ENCODE peak calls at places on chromosomes 13 and 19, in five cellular contexts. E is mucosa of descending colon, L is BE2C, J is cardiac fibroblast, A is endothelial cell. D is an unnamed sample.

GRCh38 chr13:52454459-52454824 is 836 bp upstream of the CKAP2 start:
- DNase-seq in E (no peak), L (no peak), J (no peak), A (no peak), D (no peak)

GRCh38 chr19:5943623-5944022 is 29.6 kb downstream of the CAPS start:
- DNase-seq in E (no peak), L (no peak), J (peak), A (no peak), D (no peak)

GRCh38 chr19:2602391-2603181 is 99.9 kb downstream of the GNG7 start:
- DNase-seq in E (peak), L (peak), J (peak), A (no peak), D (peak)

GRCh38 chr19:46351241-46352041 is 4.6 kb downstream of the PPP5C start:
- DNase-seq in E (peak), L (peak), J (peak), A (no peak), D (no peak)

GRCh38 chr19:55178781-55179569 is 1.1 kb downstream of the SYT5 start:
- DNase-seq in E (peak), L (peak), J (peak), A (peak), D (peak)

GRCh38 chr13:98503175-98504028 is 73.5 kb downstream of the STK24 start:
- DNase-seq in E (no peak), L (no peak), J (peak), A (no peak), D (no peak)

GRCh38 chr19:11339254-11340098 is at the start of gene RAB3D:
- DNase-seq in E (peak), L (peak), J (peak), A (peak), D (peak)

GRCh38 chr19:53849237-53849676 is 18.4 kb upstream of the MYADM start:
- DNase-seq in E (peak), L (no peak), J (peak), A (no peak), D (no peak)

GRCh38 chr13:42174344-42175162 is 97.4 kb upstream of the AKAP11 start:
- DNase-seq in E (no peak), L (no peak), J (peak), A (no peak), D (no peak)

GRCh38 chr19:18526316-18526715 is 4.4 kb upstream of the ELL start:
- DNase-seq in E (no peak), L (no peak), J (no peak), A (no peak), D (no peak)

GRCh38 chr13:84446972-84447700 is 564.9 kb upstream of the SLITRK1 start:
- DNase-seq in E (no peak), L (peak), J (peak), A (no peak), D (no peak)

GRCh38 chr19:56108447-56109195 is 12.5 kb downstream of the ZNF787 start:
- DNase-seq in E (no peak), L (no peak), J (peak), A (no peak), D (no peak)

GRCh38 chr13:39419866-39420265 is 183.1 kb downstream of the LHFPL6 start:
- DNase-seq in E (no peak), L (no peak), J (no peak), A (no peak), D (no peak)

GRCh38 chr13:49539313-49539712 is 43.6 kb downstream of the PHF11 start:
- DNase-seq in E (no peak), L (no peak), J (no peak), A (no peak), D (no peak)

GRCh38 chr13:50085063-50085462 is 69.8 kb downstream of the KCNRG start:
- DNase-seq in E (no peak), L (no peak), J (peak), A (no peak), D (no peak)

GRCh38 chr13:74409551-74409950 is 275.3 kb upstream of the KLF12 start:
- DNase-seq in E (no peak), L (no peak), J (no peak), A (no peak), D (no peak)

GRCh38 chr13:26494591-26494990 is 62.9 kb upstream of the WASF3 start:
- DNase-seq in E (no peak), L (no peak), J (no peak), A (no peak), D (no peak)

GRCh38 chr19:53813996-53814395 is 10.1 kb downstream of the NLRP12 start:
- DNase-seq in E (no peak), L (no peak), J (peak), A (no peak), D (no peak)

GRCh38 chr19:4709440-4710280 is 14.0 kb downstream of the DPP9 start:
- DNase-seq in E (no peak), L (no peak), J (no peak), A (no peak), D (no peak)

GRCh38 chr19:19461671-19462622 is 53.4 kb downstream of the TSSK6 start:
- DNase-seq in E (peak), L (peak), J (peak), A (peak), D (peak)

GRCh38 chr13:97119899-97120745 is 102.0 kb upstream of the MBNL2 start:
- DNase-seq in E (no peak), L (no peak), J (peak), A (no peak), D (no peak)

GRCh38 chr19:39915101-39915847 is 19.2 kb downstream of the FCGBP start:
- DNase-seq in E (peak), L (no peak), J (no peak), A (no peak), D (no peak)

GRCh38 chr13:59112375-59112774 is 1051.4 kb downstream of the DIAPH3 start:
- DNase-seq in E (no peak), L (peak), J (peak), A (no peak), D (no peak)

GRCh38 chr13:49300716-49301589 is 53.2 kb downstream of the CDADC1 start:
- DNase-seq in E (peak), L (peak), J (peak), A (peak), D (no peak)

GRCh38 chr19:54156490-54156889 is 3.0 kb downstream of the LENG1 start:
- DNase-seq in E (no peak), L (no peak), J (no peak), A (no peak), D (no peak)

GRCh38 chr19:18603255-18603957 is 3.2 kb downstream of the CRLF1 start:
- DNase-seq in E (peak), L (peak), J (peak), A (peak), D (peak)

GRCh38 chr13:94395889-94396288 is 83.6 kb downstream of the DCT start:
- DNase-seq in E (no peak), L (no peak), J (no peak), A (no peak), D (no peak)

GRCh38 chr19:34504809-34505291 is 23.3 kb downstream of the WTIP start:
- DNase-seq in E (no peak), L (no peak), J (no peak), A (no peak), D (no peak)

GRCh38 chr19:6215701-6216235 is 64.0 kb downstream of the MLLT1 start:
- DNase-seq in E (no peak), L (no peak), J (no peak), A (no peak), D (no peak)

GRCh38 chr13:51330741-51331140 is 8.8 kb upstream of the SERPINE3 start:
- DNase-seq in E (no peak), L (no peak), J (peak), A (no peak), D (no peak)

GRCh38 chr13:32645854-32646253 is 59.6 kb downstream of the PDS5B start:
- DNase-seq in E (no peak), L (no peak), J (no peak), A (no peak), D (no peak)

GRCh38 chr13:107373551-107373950 is 805.6 kb upstream of the ARGLU1 start:
- DNase-seq in E (no peak), L (peak), J (peak), A (no peak), D (no peak)
- TF ChIP-seq CTCF in E (no peak), L (peak), J (peak), A (peak), D (peak)

GRCh38 chr13:60165391-60166099 is 1.8 kb upstream of the DIAPH3 start:
- DNase-seq in E (no peak), L (no peak), J (no peak), A (no peak), D (no peak)

GRCh38 chr13:60170414-60170813 is 6.7 kb upstream of the DIAPH3 start:
- DNase-seq in E (no peak), L (no peak), J (no peak), A (no peak), D (no peak)

GRCh38 chr13:60174113-60174512 is 10.4 kb upstream of the DIAPH3 start:
- DNase-seq in E (no peak), L (no peak), J (no peak), A (no peak), D (no peak)

GRCh38 chr13:60167121-60167520 is 3.4 kb upstream of the DIAPH3 start:
- DNase-seq in E (no peak), L (no peak), J (no peak), A (no peak), D (no peak)

DNA sequence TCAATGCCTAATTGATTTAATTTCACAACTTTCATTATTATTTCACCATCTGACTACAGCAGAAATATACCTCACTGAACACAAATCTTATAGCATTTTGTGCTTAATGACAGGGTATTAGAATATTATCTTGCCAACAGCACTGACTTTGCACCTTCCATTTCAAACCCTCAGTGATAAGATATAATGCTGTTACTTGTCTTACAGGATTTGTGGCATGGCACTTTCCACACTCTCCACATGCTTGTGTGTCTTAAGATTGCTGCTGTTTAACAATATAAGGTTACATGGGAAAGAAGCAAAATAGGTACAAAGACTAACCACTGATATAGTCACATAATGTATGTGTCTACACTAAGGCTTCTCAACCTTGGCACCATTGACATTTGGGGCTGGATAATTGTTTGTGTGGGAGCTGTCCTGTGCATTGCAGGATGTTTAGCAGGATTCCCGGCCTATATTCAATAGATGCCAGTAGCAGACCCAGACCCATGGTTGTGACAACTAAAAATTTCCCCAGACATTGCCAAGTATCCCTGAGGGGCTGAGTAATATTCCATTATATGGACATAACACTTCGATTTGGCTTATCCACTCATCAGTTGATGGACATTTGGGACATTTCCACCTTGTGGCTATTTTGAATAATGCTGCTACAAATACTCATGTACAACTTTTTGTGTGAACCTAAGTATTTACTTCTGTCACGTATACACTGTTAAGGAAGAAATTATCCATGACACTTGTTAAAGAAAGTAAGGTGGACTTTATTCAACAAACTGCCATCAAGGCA is 5.7 kb upstream of the DIAPH3 start:
- DNase-seq in E (no peak), L (no peak), J (no peak), A (no peak), D (no peak)
- TF ChIP-seq CTCF in E (no peak), L (peak), J (no peak), A (peak), D (no peak)

GRCh38 chr13:63605962-63606361 is 2190.3 kb upstream of the PCDH20 start:
- DNase-seq in E (no peak), L (no peak), J (no peak), A (no peak), D (no peak)

GRCh38 chr13:63607153-63607552 is 2191.5 kb upstream of the PCDH20 start:
- DNase-seq in E (no peak), L (no peak), J (no peak), A (no peak), D (no peak)

GRCh38 chr13:63614874-63615612 is 2199.4 kb upstream of the PCDH20 start:
- DNase-seq in E (no peak), L (no peak), J (no peak), A (no peak), D (no peak)

GRCh38 chr13:63605403-63605802 is 2189.8 kb upstream of the PCDH20 start:
- DNase-seq in E (no peak), L (no peak), J (no peak), A (no peak), D (no peak)

GRCh38 chr13:63609574-63609973 is 2193.9 kb upstream of the PCDH20 start:
- DNase-seq in E (no peak), L (no peak), J (no peak), A (no peak), D (no peak)
- TF ChIP-seq CTCF in E (no peak), L (no peak), J (no peak), A (no peak), D (no peak)

GRCh38 chr13:45364876-45365557 is 24.0 kb upstream of the TPT1 start:
- DNase-seq in E (no peak), L (no peak), J (no peak), A (no peak), D (no peak)

GRCh38 chr13:45367358-45367757 is 26.4 kb upstream of the TPT1 start:
- DNase-seq in E (peak), L (no peak), J (peak), A (no peak), D (no peak)

GRCh38 chr13:45365558-45365885 is 24.5 kb upstream of the TPT1 start:
- DNase-seq in E (no peak), L (no peak), J (no peak), A (no peak), D (no peak)

GRCh38 chr13:45361596-45362206 is 20.7 kb upstream of the TPT1 start:
- DNase-seq in E (no peak), L (no peak), J (peak), A (no peak), D (no peak)

DNA sequence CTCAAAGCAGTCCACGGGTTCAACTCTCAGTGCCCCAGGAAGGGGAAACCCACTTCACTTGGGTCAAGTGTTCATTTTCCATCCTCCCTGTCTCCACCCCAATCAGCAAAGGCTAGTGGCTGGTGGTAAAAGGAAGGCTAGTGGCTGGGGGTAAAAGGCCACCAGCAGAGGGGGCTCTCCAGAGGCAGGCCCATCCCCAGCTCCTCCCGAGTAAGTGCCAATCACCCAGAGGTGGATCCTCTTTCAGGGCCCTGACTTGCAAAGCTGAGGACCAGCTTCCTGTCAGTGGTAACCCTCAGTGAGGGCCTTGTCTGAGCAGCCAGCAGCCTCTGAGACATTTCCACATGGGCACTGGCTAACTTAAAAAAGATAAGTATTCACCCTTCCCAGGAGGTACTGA is 22.0 kb upstream of the TPT1 start:
- DNase-seq in E (no peak), L (no peak), J (no peak), A (no peak), D (no peak)
- TF ChIP-seq CTCF in E (no peak), L (peak), J (no peak), A (no peak), D (no peak)

GRCh38 chr19:44585371-44586141 is 27.8 kb upstream of the IGSF23 start:
- DNase-seq in E (no peak), L (no peak), J (peak), A (no peak), D (no peak)

GRCh38 chr19:44588753-44589112 is 24.6 kb upstream of the IGSF23 start:
- DNase-seq in E (no peak), L (no peak), J (no peak), A (no peak), D (no peak)

GRCh38 chr19:44590245-44591059 is 22.9 kb upstream of the IGSF23 start:
- DNase-seq in E (no peak), L (no peak), J (no peak), A (no peak), D (no peak)

GRCh38 chr19:44592451-44592890 is 20.9 kb upstream of the IGSF23 start:
- DNase-seq in E (no peak), L (no peak), J (no peak), A (no peak), D (no peak)

DNA sequence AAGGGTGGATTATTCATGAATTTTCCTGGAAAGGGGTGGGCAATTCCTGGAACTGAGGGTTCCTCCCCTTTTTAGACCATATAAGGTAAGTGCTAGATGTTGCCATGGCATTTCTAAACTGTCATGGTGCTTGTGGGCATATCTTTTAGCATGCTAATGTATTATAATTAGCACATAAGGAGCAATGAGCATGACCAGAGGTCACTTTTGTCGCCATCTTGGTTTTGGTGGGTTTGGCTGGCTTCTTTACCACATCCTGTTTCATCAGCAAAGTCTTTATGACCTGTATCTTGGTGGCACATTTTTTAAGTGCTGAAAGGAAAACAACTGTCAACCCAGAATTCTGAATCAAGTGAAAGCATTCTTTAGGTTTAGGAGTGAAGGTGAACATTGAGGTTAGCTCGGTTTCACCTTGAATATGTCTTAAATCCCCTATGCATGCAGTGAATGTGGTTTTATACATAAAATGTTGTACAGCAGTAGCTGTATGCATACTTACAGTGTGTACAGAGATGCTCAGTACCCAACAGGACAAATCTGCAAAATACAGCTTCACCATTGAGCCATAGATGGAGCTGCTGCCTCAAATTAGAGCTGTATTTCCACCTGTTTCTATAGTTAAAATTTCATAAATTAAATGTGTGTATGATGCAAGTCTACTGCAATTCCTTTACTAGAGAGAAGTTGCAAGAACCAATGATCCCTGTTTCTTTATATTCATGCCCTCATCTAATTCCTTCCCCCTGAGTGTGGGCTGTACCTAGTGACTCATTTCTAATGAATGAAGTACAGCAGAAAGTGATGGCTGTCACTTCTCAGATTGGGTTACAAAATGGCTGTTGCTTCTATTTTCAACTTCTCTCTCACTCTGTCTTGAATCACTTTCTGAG is 25.3 kb upstream of the IGSF23 start:
- DNase-seq in E (no peak), L (no peak), J (peak), A (no peak), D (no peak)
- TF ChIP-seq CTCF in E (no peak), L (peak), J (peak), A (no peak), D (no peak)

DNA sequence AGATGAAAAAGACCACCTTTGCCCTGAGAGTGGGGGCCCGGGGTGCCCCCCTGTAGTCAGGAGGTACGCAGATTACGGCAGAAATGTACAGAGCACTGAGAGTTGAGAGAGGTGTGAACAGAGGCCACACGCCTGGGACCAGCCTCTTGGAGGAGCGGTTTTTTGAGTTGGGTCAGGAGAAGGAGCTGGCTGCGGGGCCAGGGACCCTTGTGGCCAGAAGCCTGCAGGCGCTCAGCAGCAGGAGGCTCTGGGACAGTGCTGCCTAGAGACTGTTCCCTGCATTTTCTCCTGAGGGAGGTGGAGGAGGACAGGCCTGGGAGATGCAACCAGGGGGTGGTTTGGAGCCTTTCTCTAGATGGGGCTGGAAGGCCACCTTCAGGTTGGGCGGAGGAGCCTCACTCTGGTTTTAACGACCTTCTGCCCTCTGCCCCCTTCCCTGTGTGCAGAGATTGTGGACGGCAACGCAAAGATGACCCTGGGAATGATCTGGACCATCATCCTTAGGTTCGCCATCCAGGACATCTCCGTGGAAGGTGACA is 39.7 kb downstream of the CAPN12 start:
- DNase-seq in E (no peak), L (no peak), J (no peak), A (no peak), D (no peak)
- TF ChIP-seq CTCF in E (no peak), L (no peak), J (no peak), A (no peak), D (no peak)

GRCh38 chr13:35994131-35994966 is 136.8 kb downstream of the DCLK1 start:
- DNase-seq in E (no peak), L (peak), J (peak), A (no peak), D (no peak)

GRCh38 chr13:35987572-35988513 is 143.3 kb downstream of the DCLK1 start:
- DNase-seq in E (no peak), L (no peak), J (no peak), A (no peak), D (no peak)

GRCh38 chr13:35988648-35989081 is 142.5 kb downstream of the DCLK1 start:
- DNase-seq in E (no peak), L (no peak), J (peak), A (no peak), D (no peak)

GRCh38 chr13:35992964-35993363 is 138.2 kb downstream of the DCLK1 start:
- DNase-seq in E (no peak), L (no peak), J (peak), A (no peak), D (no peak)

GRCh38 chr13:35990196-35990595 is 141.0 kb downstream of the DCLK1 start:
- DNase-seq in E (no peak), L (no peak), J (no peak), A (no peak), D (no peak)
- TF ChIP-seq CTCF in E (no peak), L (peak), J (no peak), A (no peak), D (no peak)